ENCODE peak calls at places on chromosomes 1 and 21, in seven cellular contexts. H is right cardiac atrium, J is SJSA1, Z is A673, U is stomach, S is left ventricle myocardium inferior, T is thoracic aorta. P is an unnamed sample. For H3K4me1, the result is how much of the 10 kb centered on the place peaks cover.

GRCh38 chr21:16124397-16125130 is 394.8 kb downstream of the USP25 start:
- DNase-seq in H (no peak), J (no peak), Z (peak), U (no peak), S (no peak), T (no peak), P (peak)

GRCh38 chr1:236063919-236064673 is 794 bp downstream of the NID1 start:
- DNase-seq in H (peak), J (peak), Z (no peak), U (peak), S (peak), T (peak), P (no peak)

GRCh38 chr1:245837741-245838140 is 669.3 kb downstream of the SMYD3 start:
- DNase-seq in H (no peak), J (peak), Z (no peak), U (no peak), S (no peak), T (no peak), P (peak)

GRCh38 chr1:246592695-246593094 is 26.4 kb downstream of the CNST start:
- DNase-seq in H (no peak), J (peak), Z (peak), U (no peak), S (no peak), T (no peak), P (no peak)

GRCh38 chr1:106879538-106879937 is 176.9 kb upstream of the PRMT6 start:
- DNase-seq in H (peak), J (no peak), Z (peak), U (peak), S (peak), T (no peak), P (no peak)

GRCh38 chr1:40339420-40340323 is 22.6 kb upstream of the COL9A2 start:
- DNase-seq in H (no peak), J (no peak), Z (no peak), U (no peak), S (no peak), T (no peak), P (no peak)

GRCh38 chr21:26389971-26390641 is 183.0 kb downstream of the CYYR1 start:
- DNase-seq in H (no peak), J (peak), Z (no peak), U (no peak), S (no peak), T (no peak), P (peak)

GRCh38 chr1:225949041-225949440 is 8.0 kb upstream of the LEFTY2 start:
- DNase-seq in H (no peak), J (no peak), Z (no peak), U (no peak), S (no peak), T (no peak), P (no peak)

GRCh38 chr1:1173793-1174415 is at the start of gene TTLL10:
- DNase-seq in H (peak), J (no peak), Z (no peak), U (no peak), S (peak), T (no peak), P (no peak)

GRCh38 chr1:160997323-160998038 is 23.5 kb downstream of the F11R start:
- DNase-seq in H (peak), J (peak), Z (peak), U (peak), S (peak), T (no peak), P (peak)

GRCh38 chr1:61253059-61253735 is 170.8 kb downstream of the NFIA start:
- DNase-seq in H (peak), J (no peak), Z (peak), U (peak), S (peak), T (no peak), P (peak)

DNA sequence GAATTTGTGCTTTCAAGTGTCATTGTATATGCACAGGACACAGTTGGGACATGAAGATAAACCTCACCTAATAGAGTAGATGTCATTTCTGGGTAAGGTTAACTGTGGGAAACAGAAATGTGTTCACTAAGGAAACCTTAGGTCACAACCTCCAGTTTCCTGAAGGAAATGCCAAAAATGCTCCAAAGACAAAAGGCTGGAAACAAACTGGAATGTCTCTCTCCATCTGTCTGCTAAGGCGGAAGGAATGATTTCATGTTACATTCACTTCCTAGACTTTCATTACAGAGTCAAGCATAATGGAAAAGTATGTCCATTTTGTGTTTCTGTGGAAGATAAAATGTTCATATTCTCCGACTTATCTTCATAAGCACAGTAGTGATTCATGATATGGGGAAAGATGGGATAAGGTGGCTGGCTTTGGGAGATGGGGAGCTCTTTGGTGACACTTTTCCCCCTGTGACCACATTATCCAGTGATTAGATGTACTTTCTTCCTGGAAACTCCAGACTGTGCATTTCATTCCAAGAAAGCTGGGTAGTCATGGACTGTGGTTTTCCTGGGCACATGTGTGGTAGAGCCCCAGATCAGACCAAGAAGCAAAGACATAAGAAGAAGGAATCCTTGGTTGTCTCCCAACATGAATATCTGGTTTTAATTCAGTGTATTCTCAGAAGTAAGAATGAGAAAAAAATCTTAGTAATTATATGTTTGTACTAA is 5.7 kb downstream of the S1PR1 start:
- DNase-seq in H (no peak), J (no peak), Z (peak), U (no peak), S (no peak), T (no peak), P (no peak)
- H3K4me1 ChIP-seq in H (under half), J (under half), Z (under half), U (under half), S (half or more), T (under half), P (under half)

GRCh38 chr1:8167936-8168335 is 141.8 kb upstream of the ERRFI1 start:
- DNase-seq in H (no peak), J (no peak), Z (no peak), U (no peak), S (no peak), T (no peak), P (no peak)
- H3K4me1 ChIP-seq in H (under half), J (under half), Z (under half), U (under half), S (under half), T (under half), P (under half)

DNA sequence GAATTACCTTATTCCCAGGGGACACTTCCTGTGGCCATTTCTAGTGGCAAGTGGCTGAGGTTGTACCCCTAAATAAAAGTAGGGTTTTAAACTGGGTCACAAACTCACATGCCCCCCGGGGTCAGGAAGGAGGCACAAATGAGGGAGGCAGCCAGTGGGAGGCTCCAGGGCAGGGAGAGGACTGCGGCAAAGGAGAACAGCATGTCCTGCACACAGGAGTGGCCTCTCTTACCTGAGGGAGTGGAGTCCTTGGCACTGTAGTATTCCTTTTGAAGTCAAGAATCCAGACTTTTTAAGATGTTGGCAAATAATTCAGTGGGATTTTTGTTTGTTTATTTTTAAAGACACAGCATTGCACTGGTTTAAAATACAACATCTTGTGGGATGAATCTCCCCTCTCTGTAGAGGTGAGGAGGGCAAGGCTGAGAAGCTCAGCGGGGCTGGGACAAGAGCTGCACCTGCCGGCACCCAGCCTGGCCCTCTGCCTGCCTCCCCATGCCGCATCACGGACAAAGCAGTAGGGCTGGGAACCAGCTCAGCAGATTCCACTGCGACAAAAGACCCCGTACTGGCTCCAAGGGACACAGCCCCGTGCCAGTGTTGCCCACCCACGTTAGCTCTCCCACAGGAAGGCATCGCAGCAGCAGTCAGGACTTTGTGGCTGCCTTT is 22.2 kb downstream of the SPSB1 start:
- DNase-seq in H (no peak), J (peak), Z (no peak), U (no peak), S (no peak), T (no peak), P (no peak)
- H3K4me1 ChIP-seq in H (under half), J (half or more), Z (under half), U (half or more), S (under half), T (half or more), P (under half)

DNA sequence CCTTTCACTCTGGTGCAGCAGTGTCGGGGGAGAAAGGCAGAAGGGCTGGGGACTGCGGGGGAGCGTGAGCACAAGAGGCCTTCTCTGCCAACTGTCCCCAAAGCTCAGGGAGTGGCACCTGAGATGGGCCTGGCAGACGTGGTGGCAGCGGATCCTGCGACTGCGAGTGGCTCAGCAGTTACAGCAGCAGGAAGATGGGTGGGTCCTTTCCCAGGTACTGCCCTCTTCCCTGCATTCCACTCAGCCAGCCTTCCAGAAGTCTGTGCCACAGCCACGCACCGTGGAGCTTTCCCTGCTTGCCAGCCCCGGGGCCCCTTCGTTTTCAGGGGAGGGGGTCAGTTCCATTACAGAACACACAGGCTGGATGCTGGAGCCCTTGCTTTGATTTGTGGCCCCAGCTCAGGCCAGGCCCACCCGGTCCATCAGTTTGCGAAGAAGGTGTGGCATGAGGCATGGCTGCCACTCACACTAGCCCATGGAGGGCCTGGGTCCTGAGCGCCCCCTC is 17.2 kb downstream of the MTHFR start:
- DNase-seq in H (peak), J (no peak), Z (no peak), U (no peak), S (no peak), T (no peak), P (no peak)
- H3K4me1 ChIP-seq in H (under half), J (under half), Z (under half), U (half or more), S (half or more), T (half or more), P (under half)

DNA sequence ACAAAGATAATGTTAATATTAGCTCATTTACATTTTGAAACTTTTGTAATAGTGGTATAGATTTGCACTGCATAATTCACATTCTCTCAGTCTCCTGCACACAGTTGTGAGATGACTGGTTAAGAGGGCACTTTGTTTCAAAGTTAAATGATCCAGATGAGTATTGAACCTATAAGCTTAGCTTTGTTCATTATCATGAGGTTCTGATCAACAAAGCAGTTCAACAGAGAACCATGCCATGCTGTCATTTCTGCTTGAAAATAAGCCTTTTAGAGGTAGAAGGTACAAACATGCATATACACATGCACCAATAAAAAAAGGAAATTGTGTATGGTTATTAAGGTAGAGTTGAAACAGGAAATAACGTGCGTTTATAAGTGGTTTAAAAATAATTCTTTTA is 4.8 kb downstream of the RAP1A start:
- DNase-seq in H (no peak), J (no peak), Z (no peak), U (no peak), S (no peak), T (no peak), P (no peak)
- H3K4me1 ChIP-seq in H (under half), J (under half), Z (under half), U (half or more), S (half or more), T (half or more), P (under half)

GRCh38 chr1:154954541-154954940 is 1.4 kb downstream of the PBXIP1 start:
- DNase-seq in H (no peak), J (no peak), Z (no peak), U (no peak), S (no peak), T (no peak), P (no peak)
- H3K4me1 ChIP-seq in H (under half), J (under half), Z (under half), U (half or more), S (half or more), T (half or more), P (under half)

P was measured in foreskin keratinocyte.